ENCODE peak calls at places on chromosomes 3 and 15, in four cellular contexts. One of them, this sample, is unnamed.

GRCh38 chr3:128807186-128807830 is 72.1 kb upstream of the ACAD9 start:
- DNase-seq in H9: no peak
- DNase-seq in heart left ventricle: no peak
- DNase-seq in HTR-8/SVneo: no peak
- DNase-seq in this sample: peak

GRCh38 chr15:39936187-39936586 is 2.3 kb downstream of the EIF2AK4 start:
- DNase-seq in H9: no peak
- DNase-seq in heart left ventricle: no peak
- DNase-seq in HTR-8/SVneo: no peak
- DNase-seq in this sample: peak

GRCh38 chr15:42721016-42721415 is 15.9 kb downstream of the CDAN1 start:
- DNase-seq in H9: no peak
- DNase-seq in heart left ventricle: no peak
- DNase-seq in HTR-8/SVneo: no peak
- DNase-seq in this sample: no peak

GRCh38 chr3:55720614-55721013 is 233.5 kb upstream of the WNT5A start:
- DNase-seq in H9: no peak
- DNase-seq in heart left ventricle: no peak
- DNase-seq in HTR-8/SVneo: peak
- DNase-seq in this sample: no peak

GRCh38 chr3:10806001-10806400 is 10.0 kb upstream of the SLC6A11 start:
- DNase-seq in H9: no peak
- DNase-seq in heart left ventricle: no peak
- DNase-seq in HTR-8/SVneo: no peak
- DNase-seq in this sample: no peak

GRCh38 chr3:122184591-122184929 is 1.1 kb downstream of the CASR start:
- DNase-seq in H9: no peak
- DNase-seq in heart left ventricle: no peak
- DNase-seq in HTR-8/SVneo: no peak
- DNase-seq in this sample: no peak

GRCh38 chr15:25701716-25702465 is 161.2 kb downstream of the ATP10A start:
- DNase-seq in H9: no peak
- DNase-seq in heart left ventricle: no peak
- DNase-seq in HTR-8/SVneo: no peak
- DNase-seq in this sample: no peak

GRCh38 chr15:57439128-57440030 is 63.1 kb downstream of the CGNL1 start:
- DNase-seq in H9: no peak
- DNase-seq in heart left ventricle: no peak
- DNase-seq in HTR-8/SVneo: no peak
- DNase-seq in this sample: no peak

GRCh38 chr15:34776706-34777105 is 18.6 kb downstream of the ACTC1 start:
- DNase-seq in H9: no peak
- DNase-seq in heart left ventricle: no peak
- DNase-seq in HTR-8/SVneo: no peak
- DNase-seq in this sample: no peak

GRCh38 chr3:130779031-130779430 is 32.4 kb upstream of the PIK3R4 start:
- DNase-seq in H9: no peak
- DNase-seq in heart left ventricle: no peak
- DNase-seq in HTR-8/SVneo: no peak
- DNase-seq in this sample: no peak

GRCh38 chr3:153768559-153769469 is 352.4 kb upstream of the ARHGEF26 start:
- DNase-seq in H9: peak
- DNase-seq in heart left ventricle: no peak
- DNase-seq in HTR-8/SVneo: peak
- DNase-seq in this sample: peak

GRCh38 chr3:69197922-69198540 is 75.6 kb upstream of the LMOD3 start:
- DNase-seq in H9: no peak
- DNase-seq in heart left ventricle: no peak
- DNase-seq in HTR-8/SVneo: no peak
- DNase-seq in this sample: no peak

GRCh38 chr15:69160976-69161877 is 792 bp downstream of the GLCE start:
- DNase-seq in H9: peak
- DNase-seq in heart left ventricle: peak
- DNase-seq in HTR-8/SVneo: peak
- DNase-seq in this sample: peak